ENCODE peak calls at places on chromosomes 2 and 18, in four cellular contexts. E is NCI-H1930; F is stimulated activated naive B cell treated with anti-CD40 and anti-IgM and Interleukin-4, amounts not matched to agents 10 μg/mL and 1 μg/mL and 100 μg/mL, for 72 hours; P is kidney epithelial cell. D is an unnamed sample.

GRCh38 chr2:100903534-100904258 is 83.8 kb downstream of the NPAS2 start:
- DNase-seq in E (no peak), F (no peak), P (peak), D (peak)

GRCh38 chr2:237012577-237013237 is 73.0 kb upstream of the COPS8 start:
- DNase-seq in E (no peak), F (no peak), P (no peak), D (no peak)

GRCh38 chr2:238997137-238997390 is 149.2 kb downstream of the TWIST2 start:
- DNase-seq in E (no peak), F (no peak), P (no peak), D (no peak)

GRCh38 chr2:239275871-239276812 is 124.7 kb downstream of the HDAC4 start:
- DNase-seq in E (no peak), F (no peak), P (no peak), D (no peak)

GRCh38 chr2:72859831-72860262 is 27.4 kb upstream of the SPR start:
- DNase-seq in E (peak), F (peak), P (no peak), D (peak)

GRCh38 chr2:181190711-181191110 is 210.3 kb downstream of the UBE2E3 start:
- DNase-seq in E (no peak), F (no peak), P (no peak), D (no peak)

GRCh38 chr2:40168032-40168431 is 283.9 kb downstream of the SLC8A1 start:
- DNase-seq in E (no peak), F (no peak), P (no peak), D (no peak)

GRCh38 chr2:1854747-1855146 is 110.4 kb upstream of the PXDN start:
- DNase-seq in E (peak), F (peak), P (no peak), D (peak)

GRCh38 chr2:168684921-168685618 is 117.4 kb upstream of the NOSTRIN start:
- DNase-seq in E (no peak), F (no peak), P (no peak), D (no peak)

GRCh38 chr18:37537868-37538525 is 27.6 kb downstream of the CELF4 start:
- DNase-seq in E (peak), F (peak), P (peak), D (peak)

GRCh38 chr18:31723998-31724711 is 36.5 kb downstream of the SLC25A52 start:
- DNase-seq in E (no peak), F (no peak), P (no peak), D (no peak)

GRCh38 chr2:64915510-64915900 is 73.7 kb upstream of the SLC1A4 start:
- DNase-seq in E (no peak), F (no peak), P (no peak), D (no peak)

GRCh38 chr18:45521777-45522176 is 93.5 kb upstream of the SLC14A2 start:
- DNase-seq in E (no peak), F (no peak), P (no peak), D (no peak)

GRCh38 chr2:26309921-26310320 is 36.0 kb upstream of the SELENOI start:
- DNase-seq in E (no peak), F (no peak), P (no peak), D (no peak)

GRCh38 chr2:65789923-65790675 is 357.7 kb upstream of the SPRED2 start:
- DNase-seq in E (no peak), F (no peak), P (no peak), D (no peak)

GRCh38 chr2:8889978-8890377 is 52.6 kb upstream of the KIDINS220 start:
- DNase-seq in E (no peak), F (no peak), P (no peak), D (no peak)

GRCh38 chr2:101486258-101486701 is 11.4 kb upstream of the RFX8 start:
- DNase-seq in E (no peak), F (no peak), P (no peak), D (no peak)

GRCh38 chr2:219446101-219446504 is 11.5 kb downstream of the SPEG start:
- DNase-seq in E (no peak), F (no peak), P (no peak), D (peak)

GRCh38 chr18:35215026-35215425 is 25.8 kb upstream of the ZNF397 start:
- DNase-seq in E (no peak), F (no peak), P (no peak), D (no peak)

GRCh38 chr2:102355526-102356380 is at the start of gene IL18R1:
- DNase-seq in E (peak), F (peak), P (peak), D (peak)

GRCh38 chr2:888211-888801 is 62.3 kb upstream of the SNTG2 start:
- DNase-seq in E (no peak), F (no peak), P (no peak), D (no peak)

GRCh38 chr2:220619525-220620267 is 952.4 kb downstream of the EPHA4 start:
- DNase-seq in E (no peak), F (no peak), P (peak), D (peak)

GRCh38 chr2:8682719-8683667 is 1.1 kb downstream of the ID2 start:
- DNase-seq in E (peak), F (no peak), P (no peak), D (peak)